ENCODE peak calls at places on chromosome 15, in eight cellular contexts. One of them, this sample, is unnamed.

GRCh38 chr15:26260517-26261133 is 397.5 kb upstream of the ATP10A start:
- DNase-seq in spleen: no peak
- DNase-seq in H1: peak
- DNase-seq in suprapubic skin: no peak
- DNase-seq in GM12878: no peak
- DNase-seq in endothelial cell of umbilical vein: no peak
- DNase-seq in K562: peak
- DNase-seq in HepG2: peak
- DNase-seq in this sample: no peak

GRCh38 chr15:54273928-54274327 is 295.7 kb downstream of the UNC13C start:
- DNase-seq in spleen: no peak
- DNase-seq in H1: no peak
- DNase-seq in suprapubic skin: no peak
- DNase-seq in GM12878: no peak
- DNase-seq in endothelial cell of umbilical vein: no peak
- DNase-seq in K562: no peak
- DNase-seq in HepG2: no peak
- DNase-seq in this sample: no peak

GRCh38 chr15:96230557-96231181 is 99.8 kb upstream of the NR2F2 start:
- DNase-seq in spleen: no peak
- DNase-seq in H1: no peak
- DNase-seq in suprapubic skin: no peak
- DNase-seq in GM12878: no peak
- DNase-seq in endothelial cell of umbilical vein: peak
- DNase-seq in K562: no peak
- DNase-seq in HepG2: no peak
- DNase-seq in this sample: no peak

GRCh38 chr15:68419301-68420175 is 12.4 kb downstream of the ITGA11 start:
- DNase-seq in spleen: no peak
- DNase-seq in H1: no peak
- DNase-seq in suprapubic skin: no peak
- DNase-seq in GM12878: no peak
- DNase-seq in endothelial cell of umbilical vein: no peak
- DNase-seq in K562: no peak
- DNase-seq in HepG2: no peak
- DNase-seq in this sample: no peak

GRCh38 chr15:23566070-23567050 is 886 bp downstream of the MKRN3 start:
- DNase-seq in spleen: no peak
- DNase-seq in H1: no peak
- DNase-seq in suprapubic skin: no peak
- DNase-seq in GM12878: no peak
- DNase-seq in endothelial cell of umbilical vein: peak
- DNase-seq in K562: peak
- DNase-seq in HepG2: peak
- DNase-seq in this sample: no peak

GRCh38 chr15:80891006-80891405 is 98.6 kb downstream of the MESD start:
- DNase-seq in spleen: no peak
- DNase-seq in H1: no peak
- DNase-seq in suprapubic skin: no peak
- DNase-seq in GM12878: no peak
- DNase-seq in endothelial cell of umbilical vein: no peak
- DNase-seq in K562: no peak
- DNase-seq in HepG2: no peak
- DNase-seq in this sample: no peak

GRCh38 chr15:38325290-38325990 is 72.8 kb downstream of the SPRED1 start:
- DNase-seq in spleen: no peak
- DNase-seq in H1: no peak
- DNase-seq in suprapubic skin: no peak
- DNase-seq in GM12878: no peak
- DNase-seq in endothelial cell of umbilical vein: no peak
- DNase-seq in K562: no peak
- DNase-seq in HepG2: no peak
- DNase-seq in this sample: peak

GRCh38 chr15:71411538-71412482 is 296.5 kb downstream of the THSD4 start:
- DNase-seq in spleen: no peak
- DNase-seq in H1: no peak
- DNase-seq in suprapubic skin: no peak
- DNase-seq in GM12878: no peak
- DNase-seq in endothelial cell of umbilical vein: peak
- DNase-seq in K562: no peak
- DNase-seq in HepG2: no peak
- DNase-seq in this sample: no peak

GRCh38 chr15:89110060-89110459 is 21.8 kb downstream of the ABHD2 start:
- DNase-seq in spleen: no peak
- DNase-seq in H1: no peak
- DNase-seq in suprapubic skin: no peak
- DNase-seq in GM12878: no peak
- DNase-seq in endothelial cell of umbilical vein: no peak
- DNase-seq in K562: no peak
- DNase-seq in HepG2: no peak
- DNase-seq in this sample: no peak

GRCh38 chr15:49060710-49061483 is 14.7 kb upstream of the SECISBP2L start:
- DNase-seq in spleen: no peak
- DNase-seq in H1: no peak
- DNase-seq in suprapubic skin: no peak
- DNase-seq in GM12878: no peak
- DNase-seq in endothelial cell of umbilical vein: peak
- DNase-seq in K562: no peak
- DNase-seq in HepG2: no peak
- DNase-seq in this sample: no peak

GRCh38 chr15:77870195-77871065 is 207.1 kb downstream of the TBC1D2B start:
- DNase-seq in spleen: peak
- DNase-seq in H1: peak
- DNase-seq in suprapubic skin: peak
- DNase-seq in GM12878: no peak
- DNase-seq in endothelial cell of umbilical vein: peak
- DNase-seq in K562: peak
- DNase-seq in HepG2: peak
- DNase-seq in this sample: peak

GRCh38 chr15:42549782-42550392 is 1.2 kb downstream of the HAUS2 start:
- DNase-seq in spleen: no peak
- DNase-seq in H1: no peak
- DNase-seq in suprapubic skin: no peak
- DNase-seq in GM12878: no peak
- DNase-seq in endothelial cell of umbilical vein: no peak
- DNase-seq in K562: no peak
- DNase-seq in HepG2: no peak
- DNase-seq in this sample: no peak

GRCh38 chr15:81268881-81269601 is 54.9 kb downstream of the STARD5 start:
- DNase-seq in spleen: no peak
- DNase-seq in H1: no peak
- DNase-seq in suprapubic skin: no peak
- DNase-seq in GM12878: no peak
- DNase-seq in endothelial cell of umbilical vein: no peak
- DNase-seq in K562: no peak
- DNase-seq in HepG2: no peak
- DNase-seq in this sample: no peak

GRCh38 chr15:31511707-31512310 is 185.2 kb downstream of the KLF13 start:
- DNase-seq in spleen: no peak
- DNase-seq in H1: no peak
- DNase-seq in suprapubic skin: no peak
- DNase-seq in GM12878: peak
- DNase-seq in endothelial cell of umbilical vein: peak
- DNase-seq in K562: no peak
- DNase-seq in HepG2: no peak
- DNase-seq in this sample: peak

GRCh38 chr15:92882697-92883642 is 17.2 kb upstream of the CHD2 start:
- DNase-seq in spleen: peak
- DNase-seq in H1: no peak
- DNase-seq in suprapubic skin: peak
- DNase-seq in GM12878: no peak
- DNase-seq in endothelial cell of umbilical vein: no peak
- DNase-seq in K562: peak
- DNase-seq in HepG2: no peak
- DNase-seq in this sample: no peak

GRCh38 chr15:63602595-63602994 is 5.4 kb downstream of the FBXL22 start:
- DNase-seq in spleen: no peak
- DNase-seq in H1: no peak
- DNase-seq in suprapubic skin: no peak
- DNase-seq in GM12878: no peak
- DNase-seq in endothelial cell of umbilical vein: no peak
- DNase-seq in K562: no peak
- DNase-seq in HepG2: no peak
- DNase-seq in this sample: no peak
- TF ChIP-seq POLR2AphosphoS5 in spleen: no peak
- TF ChIP-seq POLR2AphosphoS5 in H1: no peak
- TF ChIP-seq POLR2AphosphoS5 in suprapubic skin: no peak
- TF ChIP-seq POLR2AphosphoS5 in GM12878: no peak
- TF ChIP-seq POLR2AphosphoS5 in endothelial cell of umbilical vein: no peak
- TF ChIP-seq POLR2AphosphoS5 in K562: no peak
- TF ChIP-seq POLR2AphosphoS5 in HepG2: no peak
- TF ChIP-seq POLR2AphosphoS5 in this sample: no peak

GRCh38 chr15:40137907-40138570 is 22.8 kb upstream of the BUB1B start:
- DNase-seq in spleen: no peak
- DNase-seq in H1: no peak
- DNase-seq in suprapubic skin: no peak
- DNase-seq in GM12878: no peak
- DNase-seq in endothelial cell of umbilical vein: no peak
- DNase-seq in K562: no peak
- DNase-seq in HepG2: no peak
- DNase-seq in this sample: no peak

GRCh38 chr15:40136470-40136869 is 24.4 kb upstream of the BUB1B start:
- DNase-seq in spleen: no peak
- DNase-seq in H1: no peak
- DNase-seq in suprapubic skin: no peak
- DNase-seq in GM12878: no peak
- DNase-seq in endothelial cell of umbilical vein: no peak
- DNase-seq in K562: no peak
- DNase-seq in HepG2: no peak
- DNase-seq in this sample: no peak

GRCh38 chr15:40146037-40146436 is 14.8 kb upstream of the BUB1B start:
- DNase-seq in spleen: no peak
- DNase-seq in H1: peak
- DNase-seq in suprapubic skin: no peak
- DNase-seq in GM12878: no peak
- DNase-seq in endothelial cell of umbilical vein: no peak
- DNase-seq in K562: no peak
- DNase-seq in HepG2: no peak
- DNase-seq in this sample: no peak

GRCh38 chr15:40137011-40137906 is 23.6 kb upstream of the BUB1B start:
- DNase-seq in spleen: no peak
- DNase-seq in H1: no peak
- DNase-seq in suprapubic skin: no peak
- DNase-seq in GM12878: no peak
- DNase-seq in endothelial cell of umbilical vein: no peak
- DNase-seq in K562: no peak
- DNase-seq in HepG2: no peak
- DNase-seq in this sample: no peak

GRCh38 chr15:40142428-40142827 is 18.4 kb upstream of the BUB1B start:
- DNase-seq in spleen: no peak
- DNase-seq in H1: peak
- DNase-seq in suprapubic skin: no peak
- DNase-seq in GM12878: no peak
- DNase-seq in endothelial cell of umbilical vein: no peak
- DNase-seq in K562: no peak
- DNase-seq in HepG2: no peak
- DNase-seq in this sample: no peak
- H3K27ac ChIP-seq in spleen: no peak
- H3K27ac ChIP-seq in H1: no peak
- H3K27ac ChIP-seq in suprapubic skin: no peak
- H3K27ac ChIP-seq in GM12878: no peak
- H3K27ac ChIP-seq in endothelial cell of umbilical vein: no peak
- H3K27ac ChIP-seq in K562: no peak
- H3K27ac ChIP-seq in HepG2: no peak
- H3K27ac ChIP-seq in this sample: no peak

GRCh38 chr15:101318147-101318809 is 23.2 kb upstream of the SNRPA1 start:
- DNase-seq in spleen: no peak
- DNase-seq in H1: no peak
- DNase-seq in suprapubic skin: no peak
- DNase-seq in GM12878: no peak
- DNase-seq in endothelial cell of umbilical vein: no peak
- DNase-seq in K562: no peak
- DNase-seq in HepG2: no peak
- DNase-seq in this sample: no peak

GRCh38 chr15:101318810-101319200 is 23.8 kb upstream of the SNRPA1 start:
- DNase-seq in spleen: no peak
- DNase-seq in H1: no peak
- DNase-seq in suprapubic skin: no peak
- DNase-seq in GM12878: no peak
- DNase-seq in endothelial cell of umbilical vein: no peak
- DNase-seq in K562: no peak
- DNase-seq in HepG2: no peak
- DNase-seq in this sample: no peak

GRCh38 chr15:101322016-101322695 is 27.1 kb upstream of the SNRPA1 start:
- DNase-seq in spleen: no peak
- DNase-seq in H1: peak
- DNase-seq in suprapubic skin: peak
- DNase-seq in GM12878: no peak
- DNase-seq in endothelial cell of umbilical vein: no peak
- DNase-seq in K562: no peak
- DNase-seq in HepG2: no peak
- DNase-seq in this sample: no peak

GRCh38 chr15:101322849-101323477 is 27.9 kb upstream of the SNRPA1 start:
- DNase-seq in spleen: peak
- DNase-seq in H1: no peak
- DNase-seq in suprapubic skin: peak
- DNase-seq in GM12878: no peak
- DNase-seq in endothelial cell of umbilical vein: no peak
- DNase-seq in K562: no peak
- DNase-seq in HepG2: no peak
- DNase-seq in this sample: peak

DNA sequence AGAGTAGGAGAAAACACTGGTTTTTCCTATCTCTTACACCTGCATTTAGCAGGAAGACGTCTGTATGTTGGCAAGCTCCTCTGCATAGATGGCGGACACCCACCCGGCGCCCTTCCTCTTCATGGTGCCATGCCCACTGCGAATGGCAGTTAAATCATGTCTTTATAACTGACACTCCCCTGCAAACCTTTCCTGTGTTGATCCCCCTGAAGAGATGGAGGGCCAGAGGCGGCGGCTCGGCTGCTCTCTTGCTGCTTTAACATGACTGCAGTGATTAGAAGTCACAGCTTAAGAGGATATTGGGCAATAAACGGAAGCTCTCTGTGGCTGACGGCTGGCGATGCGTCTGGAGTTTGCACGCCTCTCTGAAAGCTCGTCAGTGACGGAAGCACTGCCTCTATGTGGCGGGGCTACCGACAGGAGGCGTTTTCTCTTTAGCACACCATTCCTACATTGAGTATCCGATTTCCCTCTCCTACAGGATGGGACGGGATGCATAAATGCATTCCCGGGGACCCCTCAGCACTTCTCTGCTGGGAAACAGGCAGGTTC is 25.5 kb upstream of the SNRPA1 start:
- DNase-seq in spleen: peak
- DNase-seq in H1: peak
- DNase-seq in suprapubic skin: no peak
- DNase-seq in GM12878: no peak
- DNase-seq in endothelial cell of umbilical vein: peak
- DNase-seq in K562: no peak
- DNase-seq in HepG2: no peak
- DNase-seq in this sample: no peak
- TF ChIP-seq CTCF in spleen: peak
- TF ChIP-seq CTCF in H1: peak
- TF ChIP-seq CTCF in suprapubic skin: no peak
- TF ChIP-seq CTCF in GM12878: peak
- TF ChIP-seq CTCF in endothelial cell of umbilical vein: peak
- TF ChIP-seq CTCF in K562: no peak
- TF ChIP-seq CTCF in HepG2: no peak
- TF ChIP-seq CTCF in this sample: no peak

GRCh38 chr15:75532413-75533250 is 46.5 kb downstream of the PTPN9 start:
- DNase-seq in spleen: no peak
- DNase-seq in H1: peak
- DNase-seq in suprapubic skin: no peak
- DNase-seq in GM12878: no peak
- DNase-seq in endothelial cell of umbilical vein: peak
- DNase-seq in K562: peak
- DNase-seq in HepG2: peak
- DNase-seq in this sample: no peak
- TF ChIP-seq POLR2AphosphoS5 in spleen: no peak
- TF ChIP-seq POLR2AphosphoS5 in H1: no peak
- TF ChIP-seq POLR2AphosphoS5 in suprapubic skin: no peak
- TF ChIP-seq POLR2AphosphoS5 in GM12878: no peak
- TF ChIP-seq POLR2AphosphoS5 in endothelial cell of umbilical vein: peak
- TF ChIP-seq POLR2AphosphoS5 in K562: no peak
- TF ChIP-seq POLR2AphosphoS5 in HepG2: no peak
- TF ChIP-seq POLR2AphosphoS5 in this sample: no peak